ENCODE peak calls at places on chromosome 7, in four cellular contexts. Y, Q, W and A are unnamed samples.
A peak's percentile ranks its signal among the peaks of the same experiment; 100 is the strongest.

GRCh38 chr7:134813668-134814067 is 34.2 kb downstream of the CALD1 start:
- DNase-seq in Y (no peak), Q (no peak), W (no peak), A (no peak)

GRCh38 chr7:148492157-148492860 is 98.3 kb upstream of the C7orf33 start:
- DNase-seq in Y (no peak), Q (no peak), W (no peak), A (no peak)

GRCh38 chr7:148031816-148032215 is 558.8 kb upstream of the C7orf33 start:
- DNase-seq in Y (no peak), Q (no peak), W (no peak), A (peak; percentile 90)

GRCh38 chr7:81399461-81399860 is 370.4 kb downstream of the HGF start:
- DNase-seq in Y (no peak), Q (no peak), W (no peak), A (no peak)

GRCh38 chr7:105766421-105767191 is 109.8 kb downstream of the ATXN7L1 start:
- DNase-seq in Y (no peak), Q (no peak), W (no peak), A (no peak)

GRCh38 chr7:82600601-82601000 is 157.0 kb upstream of the CACNA2D1 start:
- DNase-seq in Y (no peak), Q (no peak), W (no peak), A (no peak)

GRCh38 chr7:1010226-1010625 is 27.2 kb downstream of the CYP2W1 start:
- DNase-seq in Y (no peak), Q (no peak), W (no peak), A (peak; percentile 88)

GRCh38 chr7:139505563-139505962 is 17.9 kb upstream of the CLEC2L start:
- DNase-seq in Y (no peak), Q (no peak), W (no peak), A (peak; percentile 66)

GRCh38 chr7:473211-473734 is 46.4 kb downstream of the PDGFA start:
- DNase-seq in Y (no peak), Q (no peak), W (peak; percentile 55), A (no peak)

GRCh38 chr7:155252388-155252957 is 45.2 kb upstream of the INSIG1 start:
- DNase-seq in Y (no peak), Q (no peak), W (no peak), A (no peak)

GRCh38 chr7:121620206-121620605 is 224.1 kb upstream of the FAM3C start:
- DNase-seq in Y (no peak), Q (no peak), W (no peak), A (no peak)

GRCh38 chr7:119660085-119660484 is 612.9 kb upstream of the KCND2 start:
- DNase-seq in Y (no peak), Q (no peak), W (no peak), A (no peak)

GRCh38 chr7:74475243-74475986 is 21.7 kb downstream of the GTF2IRD1 start:
- DNase-seq in Y (no peak), Q (no peak), W (no peak), A (no peak)

GRCh38 chr7:157815061-157816022 is 478.5 kb downstream of the DNAJB6 start:
- DNase-seq in Y (no peak), Q (no peak), W (no peak), A (no peak)

GRCh38 chr7:25296086-25296485 is 67.8 kb upstream of the NPVF start:
- DNase-seq in Y (no peak), Q (no peak), W (no peak), A (no peak)

GRCh38 chr7:1494447-1494846 is 9.7 kb downstream of the INTS1 start:
- DNase-seq in Y (no peak), Q (no peak), W (no peak), A (no peak)

GRCh38 chr7:33970566-33970965 is 65.2 kb downstream of the BMPER start:
- DNase-seq in Y (no peak), Q (no peak), W (no peak), A (no peak)

GRCh38 chr7:75795831-75796285 is 17.7 kb downstream of the CCL24 start:
- DNase-seq in Y (peak; percentile 53), Q (no peak), W (peak; percentile 67), A (no peak)

GRCh38 chr7:92255308-92255707 is 9.5 kb downstream of the ANKIB1 start:
- DNase-seq in Y (no peak), Q (no peak), W (no peak), A (no peak)

GRCh38 chr7:138917771-138918170 is 63.4 kb downstream of the KIAA1549 start:
- DNase-seq in Y (no peak), Q (no peak), W (no peak), A (no peak)

GRCh38 chr7:71303566-71303965 is 171.6 kb downstream of the GALNT17 start:
- DNase-seq in Y (no peak), Q (no peak), W (no peak), A (no peak)

GRCh38 chr7:157310676-157311185 is 26.1 kb upstream of the DNAJB6 start:
- DNase-seq in Y (no peak), Q (no peak), W (no peak), A (no peak)

GRCh38 chr7:5350600-5351385 is 68.0 kb downstream of the SLC29A4 start:
- DNase-seq in Y (no peak), Q (no peak), W (no peak), A (no peak)

GRCh38 chr7:101465576-101466196 is 103.0 kb downstream of the COL26A1 start:
- DNase-seq in Y (no peak), Q (no peak), W (no peak), A (no peak)

GRCh38 chr7:23472974-23473847 is 2.9 kb upstream of the IGF2BP3 start:
- DNase-seq in Y (no peak), Q (no peak), W (no peak), A (peak; percentile 25)

GRCh38 chr7:100829150-100829716 is 1.9 kb upstream of the EPHB4 start:
- DNase-seq in Y (peak; percentile 73), Q (no peak), W (no peak), A (no peak)

GRCh38 chr7:30199271-30199670 is 64.5 kb downstream of the MTURN start:
- DNase-seq in Y (no peak), Q (no peak), W (no peak), A (no peak)

GRCh38 chr7:107090452-107090851 is 45.9 kb downstream of the PRKAR2B start:
- DNase-seq in Y (no peak), Q (no peak), W (no peak), A (no peak)
- H3K4me3 ChIP-seq in Y (no peak overlapping the region), Q (no peak overlapping the region), W (no peak overlapping the region), A (no peak overlapping the region)

DNA sequence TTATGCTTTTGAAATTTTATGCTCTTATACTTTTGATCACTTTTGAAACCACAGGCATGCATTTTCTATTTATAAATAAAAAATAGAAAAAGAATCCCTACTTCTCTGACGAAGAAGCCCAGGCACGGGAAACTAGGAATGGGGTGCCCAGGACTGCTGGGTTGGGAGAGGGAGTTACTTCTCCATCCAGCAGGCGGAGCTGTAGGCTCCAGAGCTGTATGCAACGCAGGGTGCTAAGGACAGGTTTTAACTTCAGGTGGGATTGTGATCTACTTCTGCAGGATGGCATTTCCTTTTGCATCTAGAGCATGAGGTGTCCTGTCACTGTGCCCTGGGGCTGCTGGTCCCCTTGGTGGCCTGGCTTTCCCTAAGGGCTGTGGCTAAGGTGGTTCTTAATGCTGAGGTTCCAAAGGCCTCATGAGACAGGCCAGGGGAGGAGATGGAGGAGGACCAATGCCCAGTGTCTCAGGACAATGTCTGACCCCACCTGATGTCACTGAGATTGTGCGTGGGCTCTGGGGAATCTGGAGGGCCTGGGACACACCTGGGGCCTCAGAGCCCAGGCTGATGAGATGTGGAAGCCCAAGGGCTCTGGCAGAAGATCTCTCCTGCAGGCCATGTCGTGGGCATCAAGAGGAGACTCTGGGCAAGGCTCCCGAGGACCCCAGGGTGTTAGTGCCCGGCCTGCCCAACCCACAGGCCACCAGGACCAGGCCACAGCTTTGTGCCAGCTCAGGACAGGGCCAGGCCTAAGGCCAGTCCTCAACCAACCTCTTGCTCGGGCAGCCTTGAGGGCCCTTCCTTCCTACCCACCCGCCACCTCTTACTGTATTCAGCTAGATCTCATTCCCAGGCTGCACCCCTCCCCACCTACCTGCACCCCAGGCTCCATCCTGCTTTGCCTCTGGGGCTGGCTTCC is 507 bp downstream of the CCDC201 start:
- DNase-seq in Y (no peak), Q (no peak), W (no peak), A (no peak)
- TF ChIP-seq CTCF in Y (peak; percentile 47), Q (no peak), W (no peak), A (peak; percentile 58)

GRCh38 chr7:98229991-98230745 is 18.9 kb downstream of the BHLHA15 start:
- DNase-seq in Y (no peak), Q (no peak), W (no peak), A (no peak)
- H3K36me3 ChIP-seq in Y (peaks cover 73% of the 10 kb centered on the region), Q (peaks cover 30% of the 10 kb centered on the region), W (peaks cover 71% of the 10 kb centered on the region), A (peaks cover 56% of the 10 kb centered on the region)

GRCh38 chr7:43248961-43249807 is 136.7 kb downstream of the HECW1 start:
- DNase-seq in Y (no peak), Q (no peak), W (peak; percentile 61), A (no peak)

GRCh38 chr7:43248553-43248952 is 136.1 kb downstream of the HECW1 start:
- DNase-seq in Y (no peak), Q (no peak), W (no peak), A (no peak)

GRCh38 chr7:43244782-43245181 is 132.3 kb downstream of the HECW1 start:
- DNase-seq in Y (no peak), Q (no peak), W (no peak), A (peak; percentile 57)

GRCh38 chr7:43247757-43248156 is 135.3 kb downstream of the HECW1 start:
- DNase-seq in Y (no peak), Q (no peak), W (no peak), A (no peak)

DNA sequence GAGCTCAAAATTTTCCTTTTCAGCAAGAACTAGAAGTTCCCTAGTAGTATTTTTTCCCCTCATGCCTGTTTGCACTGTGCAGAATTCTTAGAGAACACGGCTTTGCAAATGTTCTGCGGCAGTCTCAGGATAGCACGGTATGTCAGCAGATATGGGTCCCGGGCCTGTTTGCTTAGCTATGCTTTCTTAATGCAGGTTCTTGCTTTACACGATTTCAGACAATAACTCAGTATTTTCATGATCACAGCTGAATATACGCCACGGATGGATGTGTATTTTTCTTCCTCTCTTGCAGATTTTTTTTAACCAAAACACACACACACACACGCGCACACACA is 137.3 kb downstream of the HECW1 start:
- DNase-seq in Y (no peak), Q (no peak), W (no peak), A (no peak)
- H3K4me3 ChIP-seq in Y (no peak overlapping the region), Q (no peak overlapping the region), W (peak overlapping the region; percentile 37), A (no peak overlapping the region)